ENCODE peak calls at places on chromosome 14, in five cellular contexts. S is IMR-90, L is trophoblast cell, C is H1, N is H9. A is an unnamed sample.

GRCh38 chr14:59852350-59852749 is 18.2 kb downstream of the RTN1 start:
- DNase-seq in S (no peak), L (no peak), C (no peak), N (no peak), A (no peak)

GRCh38 chr14:97337267-97337666 is 540.1 kb downstream of the VRK1 start:
- DNase-seq in S (no peak), L (no peak), C (no peak), N (no peak), A (no peak)

GRCh38 chr14:38536376-38537038 is 280.6 kb upstream of the CLEC14A start:
- DNase-seq in S (peak), L (peak), C (no peak), N (no peak), A (no peak)

GRCh38 chr14:65620195-65620594 is 207.7 kb downstream of the FUT8 start:
- DNase-seq in S (no peak), L (no peak), C (no peak), N (no peak), A (no peak)

GRCh38 chr14:93564918-93565317 is 134.2 kb downstream of the UNC79 start:
- DNase-seq in S (no peak), L (no peak), C (no peak), N (no peak), A (no peak)

GRCh38 chr14:81990312-81990761 is 456.7 kb upstream of the SEL1L start:
- DNase-seq in S (peak), L (peak), C (peak), N (peak), A (peak)

GRCh38 chr14:99420711-99421110 is 59.9 kb downstream of the SETD3 start:
- DNase-seq in S (no peak), L (no peak), C (no peak), N (peak), A (peak)

GRCh38 chr14:49424436-49425331 is 161.5 kb downstream of the RPS29 start:
- DNase-seq in S (no peak), L (no peak), C (no peak), N (no peak), A (no peak)

GRCh38 chr14:98210045-98210678 is 1061.8 kb downstream of the BCL11B start:
- DNase-seq in S (no peak), L (no peak), C (no peak), N (no peak), A (no peak)

GRCh38 chr14:63896278-63896720 is 43.5 kb downstream of the SYNE2 start:
- DNase-seq in S (peak), L (peak), C (no peak), N (no peak), A (no peak)

GRCh38 chr14:54211562-54212308 is 185.1 kb upstream of the CDKN3 start:
- DNase-seq in S (peak), L (no peak), C (no peak), N (no peak), A (no peak)

GRCh38 chr14:40072175-40072574 is 639.9 kb upstream of the FBXO33 start:
- DNase-seq in S (no peak), L (no peak), C (no peak), N (no peak), A (no peak)

GRCh38 chr14:92959189-92959531 is 36.2 kb downstream of the CHGA start:
- DNase-seq in S (no peak), L (no peak), C (no peak), N (no peak), A (no peak)

GRCh38 chr14:51444381-51445000 is 204.4 kb downstream of the TMX1 start:
- DNase-seq in S (no peak), L (no peak), C (no peak), N (no peak), A (no peak)

GRCh38 chr14:71148627-71149026 is 241.4 kb downstream of the PCNX1 start:
- DNase-seq in S (no peak), L (no peak), C (no peak), N (no peak), A (no peak)

GRCh38 chr14:101030586-101030985 is 127.1 kb upstream of the RTL1 start:
- DNase-seq in S (no peak), L (no peak), C (no peak), N (no peak), A (no peak)

GRCh38 chr14:68781161-68782021 is 11.5 kb downstream of the ZFP36L1 start:
- DNase-seq in S (no peak), L (no peak), C (no peak), N (no peak), A (no peak)

GRCh38 chr14:53011053-53011462 is 60.2 kb upstream of the FERMT2 start:
- DNase-seq in S (peak), L (peak), C (no peak), N (peak), A (peak)

GRCh38 chr14:67497716-67498115 is 9.2 kb upstream of the TMEM229B start:
- DNase-seq in S (no peak), L (no peak), C (no peak), N (no peak), A (no peak)

GRCh38 chr14:21093769-21094681 is 4.4 kb downstream of the ZNF219 start:
- DNase-seq in S (no peak), L (no peak), C (peak), N (peak), A (peak)

GRCh38 chr14:65482769-65483438 is 70.4 kb downstream of the FUT8 start:
- DNase-seq in S (no peak), L (no peak), C (no peak), N (no peak), A (no peak)

DNA sequence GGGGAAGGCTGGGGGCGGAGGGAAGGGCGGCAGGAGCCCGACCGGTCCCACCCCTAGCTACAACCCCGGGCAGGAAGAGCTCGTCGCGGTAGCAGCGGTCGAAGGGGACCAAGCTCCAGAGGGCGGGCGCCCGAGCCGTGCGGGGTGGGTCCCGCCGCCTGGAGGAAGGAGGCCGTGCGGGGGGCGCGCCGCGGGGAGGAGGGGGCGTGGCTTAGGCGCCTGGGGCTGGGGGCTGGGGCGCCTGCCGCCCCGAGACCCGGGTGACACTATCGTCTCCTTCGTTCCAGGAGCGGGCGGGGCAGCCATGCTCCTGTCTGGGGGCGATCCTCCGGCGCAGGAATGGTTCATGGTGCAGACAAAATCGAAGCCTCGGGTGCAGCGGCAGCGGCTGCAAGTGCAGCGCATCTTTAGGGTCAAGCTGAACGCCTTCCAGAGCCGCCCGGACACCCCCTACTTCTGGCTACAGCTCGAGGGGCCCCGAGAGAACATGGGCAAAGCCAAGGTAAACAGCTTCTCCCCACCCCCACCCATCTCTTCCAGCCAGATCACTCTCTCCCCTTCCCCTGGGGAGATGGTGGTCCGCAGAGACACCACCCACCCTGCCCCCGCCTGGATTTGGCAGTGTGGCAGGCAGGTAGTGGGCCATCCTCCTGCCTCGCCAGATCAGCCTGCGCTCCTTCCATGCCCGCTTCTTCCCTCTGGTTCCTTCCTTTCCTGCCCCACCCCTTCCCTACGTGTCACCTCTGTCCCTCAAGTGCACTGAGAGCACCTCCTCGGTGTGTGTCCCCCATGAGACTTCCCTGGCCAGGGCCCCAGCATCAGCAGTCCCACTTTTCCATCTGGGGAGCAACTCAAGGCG is at the start of gene NYNRIN:
- DNase-seq in S (peak), L (no peak), C (peak), N (peak), A (peak)
- H3K14ac ChIP-seq in S (peak), L (peak), C (no peak), N (peak), A (peak)

GRCh38 chr14:104265918-104266642 is 127.7 kb downstream of the KIF26A start:
- DNase-seq in S (no peak), L (no peak), C (no peak), N (peak), A (no peak)
- H4K8ac ChIP-seq in S (no peak), L (no peak), C (no peak), N (no peak), A (no peak)

GRCh38 chr14:56237398-56237797 is 119.2 kb downstream of the PELI2 start:
- DNase-seq in S (no peak), L (no peak), C (no peak), N (no peak), A (no peak)

GRCh38 chr14:56244138-56244789 is 126.1 kb downstream of the PELI2 start:
- DNase-seq in S (peak), L (no peak), C (no peak), N (no peak), A (no peak)

GRCh38 chr14:56243110-56243509 is 124.9 kb downstream of the PELI2 start:
- DNase-seq in S (no peak), L (no peak), C (no peak), N (no peak), A (no peak)

DNA sequence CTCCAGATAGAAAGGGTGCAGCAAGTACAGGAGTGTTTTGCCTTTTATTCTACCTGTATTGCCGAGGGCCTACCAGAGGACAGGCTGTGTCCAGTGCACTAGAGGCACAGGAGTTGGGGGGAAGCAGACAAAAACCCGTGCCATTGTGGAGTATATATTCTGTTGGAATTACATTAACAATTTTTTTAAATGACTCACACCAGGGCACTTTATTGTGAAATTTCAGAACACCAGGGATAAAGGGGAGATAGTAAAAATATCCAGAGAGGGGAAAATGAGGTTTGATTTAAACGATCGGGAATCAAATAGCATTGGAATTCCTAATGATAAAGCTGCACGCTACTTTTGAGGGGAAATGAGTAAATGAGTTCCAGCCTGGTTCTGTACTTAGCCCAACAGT is 123.2 kb downstream of the PELI2 start:
- DNase-seq in S (no peak), L (no peak), C (no peak), N (no peak), A (no peak)
- H3K4ac ChIP-seq in S (peak), L (no peak), C (no peak), N (no peak), A (no peak)

DNA sequence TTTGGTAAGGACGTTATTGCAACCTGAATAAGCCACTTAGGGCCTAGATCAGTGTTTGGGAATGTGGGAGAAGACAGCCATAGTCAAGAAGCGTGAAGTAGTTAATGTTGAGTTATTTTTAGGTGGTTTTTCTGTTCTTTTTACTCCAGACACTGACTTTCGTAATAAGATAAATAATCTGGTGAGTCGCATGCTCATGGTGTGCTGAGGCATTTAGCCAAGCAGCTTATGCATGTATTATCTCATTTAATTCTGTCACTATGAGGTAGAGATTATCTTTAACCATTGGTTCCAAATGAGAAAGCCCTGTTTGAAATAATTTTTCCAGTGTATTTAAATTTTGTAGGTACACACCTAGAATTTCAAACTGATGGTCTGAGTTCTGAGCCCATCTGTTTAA is 67.3 kb downstream of the RCOR1 start:
- DNase-seq in S (peak), L (no peak), C (no peak), N (no peak), A (no peak)
- H3K14ac ChIP-seq in S (no peak), L (no peak), C (no peak), N (no peak), A (no peak)

GRCh38 chr14:72790887-72791566 is 102.9 kb downstream of the DPF3 start:
- DNase-seq in S (no peak), L (no peak), C (no peak), N (no peak), A (no peak)

GRCh38 chr14:72788972-72789728 is 104.8 kb downstream of the DPF3 start:
- DNase-seq in S (no peak), L (no peak), C (no peak), N (no peak), A (no peak)

GRCh38 chr14:72788255-72788654 is 105.6 kb downstream of the DPF3 start:
- DNase-seq in S (no peak), L (no peak), C (no peak), N (no peak), A (no peak)

GRCh38 chr14:72793154-72793725 is 100.7 kb downstream of the DPF3 start:
- DNase-seq in S (no peak), L (no peak), C (no peak), N (no peak), A (no peak)

GRCh38 chr14:72792051-72792788 is 101.7 kb downstream of the DPF3 start:
- DNase-seq in S (no peak), L (no peak), C (no peak), N (peak), A (peak)
- H4K8ac ChIP-seq in S (no peak), L (peak), C (no peak), N (no peak), A (no peak)